ENCODE peak calls at places on chromosome 14, in nine cellular contexts. M, F, T, B, S, Y, J, O and N are unnamed samples.

GRCh38 chr14:37584211-37585100 is 10.6 kb downstream of the FOXA1 start:
- DNase-seq in J (peak), O (peak), F (no peak), S (no peak), Y (no peak), M (no peak), T (peak), B (no peak), N (no peak)

GRCh38 chr14:35292770-35293561 is 784 bp downstream of the PSMA6 start:
- DNase-seq in F (no peak), O (no peak), J (no peak), S (no peak), T (no peak), M (peak), B (no peak), Y (no peak), N (no peak)

GRCh38 chr14:78933948-78934524 is 763.9 kb downstream of the NRXN3 start:
- DNase-seq in B (peak), S (peak), Y (peak), F (no peak), M (peak), J (no peak), T (peak), O (peak), N (no peak)

GRCh38 chr14:74502236-74503019 is 8.9 kb downstream of the ISCA2 start:
- DNase-seq in B (no peak), J (no peak), F (no peak), M (peak), T (peak), O (peak), Y (peak), S (peak), N (no peak)

GRCh38 chr14:68526420-68527105 is 266.3 kb downstream of the ZFP36L1 start:
- DNase-seq in O (no peak), Y (peak), F (no peak), T (no peak), M (peak), J (peak), B (no peak), S (peak), N (no peak)

GRCh38 chr14:35853225-35853624 is 27.1 kb downstream of the BRMS1L start:
- DNase-seq in B (no peak), Y (no peak), S (no peak), M (no peak), J (no peak), F (no peak), O (no peak), T (no peak), N (no peak)

GRCh38 chr14:94509356-94509755 is at the start of gene SERPINA12:
- DNase-seq in T (no peak), B (no peak), F (no peak), M (no peak), J (no peak), Y (no peak), S (no peak), O (no peak), N (no peak)

GRCh38 chr14:91509083-91509877 is 830 bp downstream of the PPP4R3A start:
- DNase-seq in B (peak), S (peak), O (peak), F (no peak), T (peak), M (no peak), J (peak), Y (peak), N (peak)

GRCh38 chr14:23612354-23612732 is 23.8 kb upstream of the DHRS2 start:
- DNase-seq in M (no peak), S (no peak), J (no peak), T (no peak), B (no peak), Y (no peak), F (no peak), O (no peak), N (no peak)

GRCh38 chr14:93079321-93079720 is 36.4 kb downstream of the ITPK1 start:
- DNase-seq in T (no peak), B (no peak), J (no peak), M (no peak), O (no peak), Y (no peak), S (no peak), F (no peak), N (no peak)

GRCh38 chr14:64614214-64614613 is 64.5 kb downstream of the PPP1R36 start:
- DNase-seq in Y (no peak), F (no peak), T (no peak), B (no peak), M (peak), O (no peak), S (no peak), J (no peak), N (no peak)

GRCh38 chr14:20262642-20263128 is 23.6 kb downstream of the OR11H4 start:
- DNase-seq in B (peak), F (no peak), J (no peak), O (no peak), Y (peak), M (peak), T (no peak), S (peak), N (no peak)

GRCh38 chr14:59407246-59407615 is 57.9 kb downstream of the GPR135 start:
- DNase-seq in M (peak), B (peak), F (no peak), O (no peak), Y (no peak), J (no peak), S (peak), T (no peak), N (no peak)

GRCh38 chr14:40417777-40418401 is 985.7 kb upstream of the FBXO33 start:
- DNase-seq in B (no peak), J (peak), M (peak), O (peak), T (peak), F (no peak), S (peak), Y (no peak), N (no peak)

GRCh38 chr14:33457617-33458016 is 493.3 kb downstream of the EGLN3 start:
- DNase-seq in T (no peak), B (no peak), O (no peak), J (no peak), S (peak), Y (no peak), M (no peak), F (no peak), N (no peak)

GRCh38 chr14:37946819-37947218 is 260.9 kb upstream of the SSTR1 start:
- DNase-seq in Y (no peak), O (no peak), J (no peak), F (no peak), B (no peak), S (no peak), T (no peak), M (no peak), N (no peak)

GRCh38 chr14:22370084-22370847 is 218.8 kb downstream of the DAD1 start:
- DNase-seq in O (no peak), Y (no peak), J (no peak), F (no peak), M (peak), B (no peak), S (peak), T (no peak), N (no peak)

GRCh38 chr14:89617471-89618291 is 200.6 kb upstream of the FOXN3 start:
- DNase-seq in F (no peak), O (peak), B (peak), S (peak), J (no peak), T (peak), M (peak), Y (no peak), N (peak)

GRCh38 chr14:95322646-95323045 is 2.9 kb upstream of the CLMN start:
- DNase-seq in Y (no peak), O (no peak), S (peak), F (no peak), M (no peak), J (no peak), T (no peak), B (no peak), N (no peak)

GRCh38 chr14:89349196-89350008 is 67.6 kb downstream of the FOXN3 start:
- DNase-seq in S (no peak), F (no peak), J (peak), T (no peak), M (peak), Y (peak), B (no peak), O (peak), N (no peak)